ENCODE peak calls at places on chromosome 16, in nine cellular contexts. C is ELF-1; R is pancreas; L is left cardiac atrium; M is effector memory CD4-positive, alpha-beta T cell; U is NCI-H2107; A is thoracic aorta; P is activated CD4-positive, CD25-positive, alpha-beta regulatory T cell; K is anterior cingulate cortex. Z is an unnamed sample.
A peak's percentile ranks its signal among the peaks of the same experiment; 100 is the strongest.

GRCh38 chr16:21001262-21001661 is 100.7 kb downstream of the LYRM1 start:
- DNase-seq in M (no peak), K (no peak), C (peak; percentile 22), L (peak; percentile 23), U (no peak), A (no peak), R (no peak), P (no peak), Z (no peak)

GRCh38 chr16:57514891-57515600 is 21.3 kb downstream of the CCDC102A start:
- DNase-seq in U (no peak), R (no peak), A (no peak), L (no peak), M (no peak), C (peak; percentile 82), P (no peak), K (no peak), Z (no peak)

GRCh38 chr16:24525970-24526559 is 13.3 kb upstream of the RBBP6 start:
- DNase-seq in K (no peak), L (no peak), M (no peak), U (no peak), C (peak; percentile 15), A (no peak), P (no peak), R (no peak), Z (peak; percentile 50)

GRCh38 chr16:87836844-87837581 is 32.3 kb downstream of the SLC7A5 start:
- DNase-seq in C (no peak), U (no peak), L (peak; percentile 80), R (no peak), M (no peak), K (no peak), A (no peak), P (no peak), Z (no peak)

GRCh38 chr16:75372236-75372856 is 61.0 kb downstream of the CFDP1 start:
- DNase-seq in C (no peak), L (no peak), R (no peak), K (no peak), A (no peak), P (no peak), U (no peak), M (no peak), Z (no peak)

GRCh38 chr16:2150418-2151187 is 2.2 kb downstream of the RAB26 start:
- DNase-seq in M (no peak), K (no peak), U (no peak), L (no peak), A (no peak), R (peak; percentile 57), C (peak; percentile 85), P (no peak), Z (no peak)

GRCh38 chr16:3876695-3877094 is 3.8 kb downstream of the CREBBP start:
- DNase-seq in C (no peak), A (no peak), L (no peak), P (no peak), R (no peak), K (no peak), U (no peak), M (no peak), Z (no peak)

GRCh38 chr16:73339821-73340220 is 291.9 kb upstream of the ZFHX3 start:
- DNase-seq in P (no peak), R (no peak), L (no peak), K (no peak), M (no peak), C (no peak), A (no peak), U (no peak), Z (no peak)

GRCh38 chr16:66493490-66494401 is 56.2 kb downstream of the TK2 start:
- DNase-seq in U (no peak), A (no peak), K (no peak), L (no peak), C (no peak), P (no peak), R (no peak), M (no peak), Z (no peak)

GRCh38 chr16:149024-149675 is 3.3 kb upstream of the HBZ start:
- DNase-seq in P (no peak), M (no peak), R (no peak), K (no peak), L (no peak), A (no peak), C (no peak), U (no peak), Z (no peak)

GRCh38 chr16:23679274-23679985 is 741 bp downstream of the PLK1 start:
- DNase-seq in C (peak; percentile 58), U (no peak), R (no peak), A (no peak), K (no peak), L (no peak), P (no peak), M (no peak), Z (peak; percentile 64)

GRCh38 chr16:57191056-57191536 is 5.0 kb downstream of the RSPRY1 start:
- DNase-seq in L (no peak), K (no peak), U (no peak), A (no peak), R (no peak), C (no peak), M (no peak), P (no peak), Z (no peak)

GRCh38 chr16:74450236-74450635 is 29.0 kb upstream of the CLEC18B start:
- DNase-seq in P (no peak), K (no peak), L (no peak), M (no peak), R (no peak), U (no peak), A (no peak), C (no peak), Z (no peak)

GRCh38 chr16:70572050-70572925 is 48.7 kb downstream of the SF3B3 start:
- DNase-seq in M (no peak), L (no peak), C (no peak), A (no peak), R (no peak), P (no peak), U (no peak), K (no peak), Z (no peak)

GRCh38 chr16:56615353-56615752 is 7.0 kb downstream of the MT2A start:
- DNase-seq in A (no peak), K (no peak), M (no peak), U (no peak), C (no peak), L (no peak), P (no peak), R (no peak), Z (no peak)

GRCh38 chr16:68508641-68509240 is 30.4 kb upstream of the ZFP90 start:
- DNase-seq in U (no peak), M (no peak), K (no peak), P (no peak), R (no peak), A (no peak), C (no peak), L (no peak), Z (no peak)

GRCh38 chr16:1642148-1642547 is 30.0 kb downstream of the CRAMP1 start:
- DNase-seq in P (no peak), U (no peak), A (no peak), K (peak; percentile 63), L (no peak), M (no peak), R (no peak), C (no peak), Z (no peak)

GRCh38 chr16:84024854-84025253 is 17.7 kb downstream of the SLC38A8 start:
- DNase-seq in U (no peak), C (no peak), L (no peak), K (no peak), R (no peak), P (no peak), M (no peak), A (no peak), Z (no peak)

GRCh38 chr16:8370374-8371015 is 219.8 kb downstream of the TMEM114 start:
- DNase-seq in U (no peak), L (no peak), A (no peak), R (peak; percentile 39), M (no peak), C (peak; percentile 10), K (no peak), P (no peak), Z (peak; percentile 20)

GRCh38 chr16:64952177-64952576 is 169.7 kb downstream of the CDH11 start:
- DNase-seq in R (no peak), M (no peak), C (no peak), L (no peak), A (no peak), U (no peak), K (no peak), P (no peak), Z (no peak)

Z was measured in hepatocyte.